ENCODE peak calls at places on chromosomes 1 and 21, in six cellular contexts. One of them, this sample, is unnamed.

GRCh38 chr1:200767326-200767725 is 28.6 kb downstream of the CAMSAP2 start:
- DNase-seq in effector CD4-positive, alpha-beta T cell: no peak
- DNase-seq in putamen: no peak
- DNase-seq in stimulated activated CD4-positive, alpha-beta T cell treated with anti-CD3 and anti-CD28 coated beads, Interleukin-2, amount 100 ng/mL, for 4 hours: no peak
- DNase-seq in cardiac fibroblast: peak; percentile 68
- DNase-seq in GM10248: no peak
- DNase-seq in this sample: no peak

GRCh38 chr1:118159578-118159977 is 25.4 kb downstream of the SPAG17 start:
- DNase-seq in effector CD4-positive, alpha-beta T cell: no peak
- DNase-seq in putamen: no peak
- DNase-seq in stimulated activated CD4-positive, alpha-beta T cell treated with anti-CD3 and anti-CD28 coated beads, Interleukin-2, amount 100 ng/mL, for 4 hours: no peak
- DNase-seq in cardiac fibroblast: no peak
- DNase-seq in GM10248: no peak
- DNase-seq in this sample: no peak

GRCh38 chr1:6012529-6013318 is 20.5 kb upstream of the NPHP4 start:
- DNase-seq in effector CD4-positive, alpha-beta T cell: peak; percentile 30
- DNase-seq in putamen: no peak
- DNase-seq in stimulated activated CD4-positive, alpha-beta T cell treated with anti-CD3 and anti-CD28 coated beads, Interleukin-2, amount 100 ng/mL, for 4 hours: no peak
- DNase-seq in cardiac fibroblast: no peak
- DNase-seq in GM10248: no peak
- DNase-seq in this sample: no peak

GRCh38 chr1:206505702-206506375 is 1.5 kb upstream of the RASSF5 start:
- DNase-seq in effector CD4-positive, alpha-beta T cell: no peak
- DNase-seq in putamen: no peak
- DNase-seq in stimulated activated CD4-positive, alpha-beta T cell treated with anti-CD3 and anti-CD28 coated beads, Interleukin-2, amount 100 ng/mL, for 4 hours: no peak
- DNase-seq in cardiac fibroblast: peak; percentile 58
- DNase-seq in GM10248: no peak
- DNase-seq in this sample: no peak

GRCh38 chr1:85148524-85149250 is 52.1 kb downstream of the SYDE2 start:
- DNase-seq in effector CD4-positive, alpha-beta T cell: no peak
- DNase-seq in putamen: no peak
- DNase-seq in stimulated activated CD4-positive, alpha-beta T cell treated with anti-CD3 and anti-CD28 coated beads, Interleukin-2, amount 100 ng/mL, for 4 hours: no peak
- DNase-seq in cardiac fibroblast: peak; percentile 10
- DNase-seq in GM10248: peak; percentile 43
- DNase-seq in this sample: no peak

GRCh38 chr1:201903135-201903534 is 14.4 kb downstream of the SHISA4 start:
- DNase-seq in effector CD4-positive, alpha-beta T cell: no peak
- DNase-seq in putamen: no peak
- DNase-seq in stimulated activated CD4-positive, alpha-beta T cell treated with anti-CD3 and anti-CD28 coated beads, Interleukin-2, amount 100 ng/mL, for 4 hours: no peak
- DNase-seq in cardiac fibroblast: peak; percentile 68
- DNase-seq in GM10248: no peak
- DNase-seq in this sample: no peak

GRCh38 chr1:69613414-69613813 is 45.7 kb downstream of the LRRC7 start:
- DNase-seq in effector CD4-positive, alpha-beta T cell: no peak
- DNase-seq in putamen: no peak
- DNase-seq in stimulated activated CD4-positive, alpha-beta T cell treated with anti-CD3 and anti-CD28 coated beads, Interleukin-2, amount 100 ng/mL, for 4 hours: no peak
- DNase-seq in cardiac fibroblast: peak; percentile 3
- DNase-seq in GM10248: no peak
- DNase-seq in this sample: no peak

GRCh38 chr1:2314803-2315710 is 76.3 kb downstream of the MORN1 start:
- DNase-seq in effector CD4-positive, alpha-beta T cell: peak; percentile 55
- DNase-seq in putamen: no peak
- DNase-seq in stimulated activated CD4-positive, alpha-beta T cell treated with anti-CD3 and anti-CD28 coated beads, Interleukin-2, amount 100 ng/mL, for 4 hours: peak; percentile 59
- DNase-seq in cardiac fibroblast: no peak
- DNase-seq in GM10248: peak; percentile 88
- DNase-seq in this sample: no peak

GRCh38 chr1:92095868-92096267 is 15.7 kb downstream of the BTBD8 start:
- DNase-seq in effector CD4-positive, alpha-beta T cell: no peak
- DNase-seq in putamen: no peak
- DNase-seq in stimulated activated CD4-positive, alpha-beta T cell treated with anti-CD3 and anti-CD28 coated beads, Interleukin-2, amount 100 ng/mL, for 4 hours: no peak
- DNase-seq in cardiac fibroblast: no peak
- DNase-seq in GM10248: no peak
- DNase-seq in this sample: no peak

GRCh38 chr1:22710688-22711024 is at the start of gene EPHB2:
- DNase-seq in effector CD4-positive, alpha-beta T cell: no peak
- DNase-seq in putamen: peak; percentile 45
- DNase-seq in stimulated activated CD4-positive, alpha-beta T cell treated with anti-CD3 and anti-CD28 coated beads, Interleukin-2, amount 100 ng/mL, for 4 hours: no peak
- DNase-seq in cardiac fibroblast: peak; percentile 11
- DNase-seq in GM10248: no peak
- DNase-seq in this sample: peak; percentile 23

GRCh38 chr21:37758997-37759396 is 157.3 kb downstream of the KCNJ6 start:
- DNase-seq in effector CD4-positive, alpha-beta T cell: no peak
- DNase-seq in putamen: no peak
- DNase-seq in stimulated activated CD4-positive, alpha-beta T cell treated with anti-CD3 and anti-CD28 coated beads, Interleukin-2, amount 100 ng/mL, for 4 hours: no peak
- DNase-seq in cardiac fibroblast: peak; percentile 59
- DNase-seq in GM10248: peak; percentile 29
- DNase-seq in this sample: no peak

GRCh38 chr21:36852293-36852692 is 114.2 kb downstream of the HLCS start:
- DNase-seq in effector CD4-positive, alpha-beta T cell: no peak
- DNase-seq in putamen: no peak
- DNase-seq in stimulated activated CD4-positive, alpha-beta T cell treated with anti-CD3 and anti-CD28 coated beads, Interleukin-2, amount 100 ng/mL, for 4 hours: no peak
- DNase-seq in cardiac fibroblast: no peak
- DNase-seq in GM10248: no peak
- DNase-seq in this sample: peak; percentile 60

GRCh38 chr1:153533689-153534201 is 2.0 kb downstream of the S100A6 start:
- DNase-seq in effector CD4-positive, alpha-beta T cell: peak; percentile 11
- DNase-seq in putamen: no peak
- DNase-seq in stimulated activated CD4-positive, alpha-beta T cell treated with anti-CD3 and anti-CD28 coated beads, Interleukin-2, amount 100 ng/mL, for 4 hours: no peak
- DNase-seq in cardiac fibroblast: peak; percentile 93
- DNase-seq in GM10248: no peak
- DNase-seq in this sample: no peak

GRCh38 chr1:3460653-3461237 is 6.3 kb downstream of the ARHGEF16 start:
- DNase-seq in effector CD4-positive, alpha-beta T cell: no peak
- DNase-seq in putamen: no peak
- DNase-seq in stimulated activated CD4-positive, alpha-beta T cell treated with anti-CD3 and anti-CD28 coated beads, Interleukin-2, amount 100 ng/mL, for 4 hours: no peak
- DNase-seq in cardiac fibroblast: peak; percentile 42
- DNase-seq in GM10248: no peak
- DNase-seq in this sample: no peak

GRCh38 chr1:151639466-151639865 is 27.6 kb downstream of the SNX27 start:
- DNase-seq in effector CD4-positive, alpha-beta T cell: no peak
- DNase-seq in putamen: no peak
- DNase-seq in stimulated activated CD4-positive, alpha-beta T cell treated with anti-CD3 and anti-CD28 coated beads, Interleukin-2, amount 100 ng/mL, for 4 hours: no peak
- DNase-seq in cardiac fibroblast: peak; percentile 67
- DNase-seq in GM10248: no peak
- DNase-seq in this sample: no peak

GRCh38 chr1:234760303-234760723 is 150.3 kb upstream of the IRF2BP2 start:
- DNase-seq in effector CD4-positive, alpha-beta T cell: no peak
- DNase-seq in putamen: no peak
- DNase-seq in stimulated activated CD4-positive, alpha-beta T cell treated with anti-CD3 and anti-CD28 coated beads, Interleukin-2, amount 100 ng/mL, for 4 hours: no peak
- DNase-seq in cardiac fibroblast: no peak
- DNase-seq in GM10248: no peak
- DNase-seq in this sample: no peak

GRCh38 chr1:232621050-232621449 is 8.9 kb downstream of the SIPA1L2 start:
- DNase-seq in effector CD4-positive, alpha-beta T cell: no peak
- DNase-seq in putamen: no peak
- DNase-seq in stimulated activated CD4-positive, alpha-beta T cell treated with anti-CD3 and anti-CD28 coated beads, Interleukin-2, amount 100 ng/mL, for 4 hours: no peak
- DNase-seq in cardiac fibroblast: no peak
- DNase-seq in GM10248: no peak
- DNase-seq in this sample: no peak

GRCh38 chr1:201775380-201775779 is 53.6 kb upstream of the IPO9 start:
- DNase-seq in effector CD4-positive, alpha-beta T cell: no peak
- DNase-seq in putamen: no peak
- DNase-seq in stimulated activated CD4-positive, alpha-beta T cell treated with anti-CD3 and anti-CD28 coated beads, Interleukin-2, amount 100 ng/mL, for 4 hours: no peak
- DNase-seq in cardiac fibroblast: no peak
- DNase-seq in GM10248: no peak
- DNase-seq in this sample: no peak

GRCh38 chr1:118556936-118557335 is 371.9 kb upstream of the SPAG17 start:
- DNase-seq in effector CD4-positive, alpha-beta T cell: no peak
- DNase-seq in putamen: no peak
- DNase-seq in stimulated activated CD4-positive, alpha-beta T cell treated with anti-CD3 and anti-CD28 coated beads, Interleukin-2, amount 100 ng/mL, for 4 hours: no peak
- DNase-seq in cardiac fibroblast: no peak
- DNase-seq in GM10248: no peak
- DNase-seq in this sample: no peak

GRCh38 chr1:159000627-159001026 is 9.1 kb upstream of the IFI16 start:
- DNase-seq in effector CD4-positive, alpha-beta T cell: no peak
- DNase-seq in putamen: peak; percentile 77
- DNase-seq in stimulated activated CD4-positive, alpha-beta T cell treated with anti-CD3 and anti-CD28 coated beads, Interleukin-2, amount 100 ng/mL, for 4 hours: no peak
- DNase-seq in cardiac fibroblast: peak; percentile 95
- DNase-seq in GM10248: no peak
- DNase-seq in this sample: peak; percentile 86

GRCh38 chr1:230976825-230977747 is 1.6 kb downstream of the TTC13 start:
- DNase-seq in effector CD4-positive, alpha-beta T cell: peak; percentile 24
- DNase-seq in putamen: no peak
- DNase-seq in stimulated activated CD4-positive, alpha-beta T cell treated with anti-CD3 and anti-CD28 coated beads, Interleukin-2, amount 100 ng/mL, for 4 hours: no peak
- DNase-seq in cardiac fibroblast: no peak
- DNase-seq in GM10248: no peak
- DNase-seq in this sample: no peak

GRCh38 chr1:154937988-154938386 is 1.5 kb upstream of the PMVK start:
- DNase-seq in effector CD4-positive, alpha-beta T cell: no peak
- DNase-seq in putamen: no peak
- DNase-seq in stimulated activated CD4-positive, alpha-beta T cell treated with anti-CD3 and anti-CD28 coated beads, Interleukin-2, amount 100 ng/mL, for 4 hours: no peak
- DNase-seq in cardiac fibroblast: no peak
- DNase-seq in GM10248: no peak
- DNase-seq in this sample: no peak

GRCh38 chr1:107879927-107880326 is 85.1 kb downstream of the VAV3 start:
- DNase-seq in effector CD4-positive, alpha-beta T cell: no peak
- DNase-seq in putamen: no peak
- DNase-seq in stimulated activated CD4-positive, alpha-beta T cell treated with anti-CD3 and anti-CD28 coated beads, Interleukin-2, amount 100 ng/mL, for 4 hours: no peak
- DNase-seq in cardiac fibroblast: no peak
- DNase-seq in GM10248: no peak
- DNase-seq in this sample: no peak

GRCh38 chr1:55428944-55429931 is 214.1 kb upstream of the USP24 start:
- DNase-seq in effector CD4-positive, alpha-beta T cell: no peak
- DNase-seq in putamen: no peak
- DNase-seq in stimulated activated CD4-positive, alpha-beta T cell treated with anti-CD3 and anti-CD28 coated beads, Interleukin-2, amount 100 ng/mL, for 4 hours: no peak
- DNase-seq in cardiac fibroblast: peak; percentile 99
- DNase-seq in GM10248: no peak
- DNase-seq in this sample: no peak

GRCh38 chr21:44354775-44355771 is 1.7 kb downstream of the TRPM2 start:
- DNase-seq in effector CD4-positive, alpha-beta T cell: no peak
- DNase-seq in putamen: no peak
- DNase-seq in stimulated activated CD4-positive, alpha-beta T cell treated with anti-CD3 and anti-CD28 coated beads, Interleukin-2, amount 100 ng/mL, for 4 hours: no peak
- DNase-seq in cardiac fibroblast: no peak
- DNase-seq in GM10248: no peak
- DNase-seq in this sample: no peak

GRCh38 chr1:36034692-36035091 is 49.2 kb upstream of the TEKT2 start:
- DNase-seq in effector CD4-positive, alpha-beta T cell: no peak
- DNase-seq in putamen: no peak
- DNase-seq in stimulated activated CD4-positive, alpha-beta T cell treated with anti-CD3 and anti-CD28 coated beads, Interleukin-2, amount 100 ng/mL, for 4 hours: no peak
- DNase-seq in cardiac fibroblast: peak; percentile 80
- DNase-seq in GM10248: no peak
- DNase-seq in this sample: no peak